ENCODE peak calls at places on chromosome 16, in four cellular contexts. E is AG09309, Q is PC-3, U is OCI-LY7. W is an unnamed sample.

GRCh38 chr16:25633549-25633948 is 58.2 kb upstream of the HS3ST4 start:
- DNase-seq in E (no peak), Q (peak), U (no peak), W (no peak)

GRCh38 chr16:83928341-83929055 is 24.5 kb upstream of the OSGIN1 start:
- DNase-seq in E (peak), Q (peak), U (no peak), W (no peak)

GRCh38 chr16:57529324-57530103 is 6.9 kb downstream of the CCDC102A start:
- DNase-seq in E (no peak), Q (no peak), U (no peak), W (no peak)

GRCh38 chr16:1331712-1332617 is 1.5 kb upstream of the BAIAP3 start:
- DNase-seq in E (no peak), Q (peak), U (peak), W (peak)

GRCh38 chr16:84553873-84554399 is 49.5 kb upstream of the MEAK7 start:
- DNase-seq in E (no peak), Q (no peak), U (peak), W (no peak)

GRCh38 chr16:2237552-2238395 is 1.5 kb downstream of the DNASE1L2 start:
- DNase-seq in E (no peak), Q (no peak), U (no peak), W (no peak)

GRCh38 chr16:6629110-6629509 is 703.5 kb upstream of the RBFOX1 start:
- DNase-seq in E (no peak), Q (no peak), U (no peak), W (no peak)

GRCh38 chr16:3266873-3267537 is 10.6 kb upstream of the MEFV start:
- DNase-seq in E (peak), Q (peak), U (peak), W (no peak)

GRCh38 chr16:71929048-71929447 is 33.7 kb downstream of the IST1 start:
- DNase-seq in E (peak), Q (no peak), U (no peak), W (no peak)

GRCh38 chr16:84952335-84953050 is 58.8 kb downstream of the ZDHHC7 start:
- DNase-seq in E (peak), Q (peak), U (peak), W (peak)

GRCh38 chr16:89317101-89317671 is 99.7 kb downstream of the ZNF778 start:
- DNase-seq in E (no peak), Q (no peak), U (no peak), W (no peak)

GRCh38 chr16:5668553-5668952 is 571.0 kb upstream of the EEF2KMT start:
- DNase-seq in E (no peak), Q (no peak), U (no peak), W (no peak)

DNA sequence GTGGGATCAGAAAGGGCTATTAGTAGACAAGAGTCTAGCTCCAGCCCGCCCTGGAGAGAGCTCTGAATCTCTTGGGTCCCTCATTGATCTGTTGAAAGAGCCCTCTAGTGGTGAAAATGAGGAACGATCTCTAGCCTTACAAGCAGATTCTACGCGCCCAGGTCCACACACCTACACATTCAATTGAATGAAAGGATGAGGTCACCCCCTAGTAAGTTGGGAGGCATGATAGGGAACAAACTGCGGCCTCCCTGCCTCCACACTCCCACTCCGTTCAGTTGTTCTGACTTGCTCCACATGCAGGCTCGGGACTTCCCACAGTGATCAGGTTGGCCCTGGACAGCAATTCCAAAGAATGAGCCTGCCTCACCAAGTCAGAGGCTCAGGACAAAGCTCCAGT is 2.9 kb upstream of the CACNG3 start:
- DNase-seq in E (no peak), Q (peak), U (peak), W (peak)
- TF ChIP-seq CTCF in E (peak), Q (peak), U (peak), W (peak)

DNA sequence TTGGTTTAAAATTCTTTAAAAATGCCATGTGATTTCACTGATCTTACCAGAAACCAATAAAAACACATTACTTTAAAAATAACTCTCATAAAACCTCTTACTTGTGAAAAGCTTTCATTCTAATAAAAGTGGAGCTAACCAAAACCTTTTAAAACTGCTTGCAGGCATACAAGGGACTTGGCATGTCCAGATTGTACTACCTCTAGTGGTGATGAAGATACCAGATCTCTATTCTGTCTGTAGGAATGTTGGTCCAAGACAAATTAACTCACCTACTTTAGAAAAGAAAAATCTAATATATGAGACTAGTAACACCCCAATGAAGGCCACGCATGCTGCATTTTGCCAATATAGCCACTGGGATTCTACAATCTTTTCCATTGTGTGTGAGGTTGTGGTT is 151.0 kb upstream of the SALL1 start:
- DNase-seq in E (peak), Q (no peak), U (no peak), W (no peak)
- TF ChIP-seq CTCF in E (no peak), Q (no peak), U (no peak), W (no peak)

DNA sequence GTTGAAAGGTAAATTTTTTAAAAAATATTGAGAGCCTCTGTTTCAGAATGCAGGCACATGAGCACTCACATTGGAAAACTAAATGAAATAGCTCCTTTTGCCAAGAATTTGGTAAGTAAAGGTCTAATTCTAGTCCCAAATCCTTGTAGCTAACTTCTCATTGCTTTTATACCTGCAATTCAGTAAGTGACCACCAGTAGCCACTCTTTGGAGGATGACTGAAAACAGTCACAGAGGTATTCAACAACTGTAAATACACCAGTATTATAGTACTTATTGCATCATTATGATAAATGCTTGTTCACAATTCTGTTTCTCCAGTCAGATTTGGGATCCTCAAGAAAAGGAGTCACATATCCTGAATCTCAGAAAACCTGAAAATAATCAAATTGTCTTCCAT is 562.4 kb upstream of the CDH11 start:
- DNase-seq in E (no peak), Q (no peak), U (no peak), W (no peak)
- TF ChIP-seq CTCF in E (peak), Q (peak), U (peak), W (peak)

GRCh38 chr16:56281256-56281805 is 90.0 kb downstream of the GNAO1 start:
- DNase-seq in E (no peak), Q (peak), U (no peak), W (no peak)
- TF ChIP-seq CTCF in E (peak), Q (peak), U (peak), W (peak)

GRCh38 chr16:87127061-87127765 is 190.0 kb downstream of the C16orf95 start:
- DNase-seq in E (no peak), Q (no peak), U (no peak), W (no peak)
- TF ChIP-seq CTCF in E (no peak), Q (no peak), U (no peak), W (no peak)

DNA sequence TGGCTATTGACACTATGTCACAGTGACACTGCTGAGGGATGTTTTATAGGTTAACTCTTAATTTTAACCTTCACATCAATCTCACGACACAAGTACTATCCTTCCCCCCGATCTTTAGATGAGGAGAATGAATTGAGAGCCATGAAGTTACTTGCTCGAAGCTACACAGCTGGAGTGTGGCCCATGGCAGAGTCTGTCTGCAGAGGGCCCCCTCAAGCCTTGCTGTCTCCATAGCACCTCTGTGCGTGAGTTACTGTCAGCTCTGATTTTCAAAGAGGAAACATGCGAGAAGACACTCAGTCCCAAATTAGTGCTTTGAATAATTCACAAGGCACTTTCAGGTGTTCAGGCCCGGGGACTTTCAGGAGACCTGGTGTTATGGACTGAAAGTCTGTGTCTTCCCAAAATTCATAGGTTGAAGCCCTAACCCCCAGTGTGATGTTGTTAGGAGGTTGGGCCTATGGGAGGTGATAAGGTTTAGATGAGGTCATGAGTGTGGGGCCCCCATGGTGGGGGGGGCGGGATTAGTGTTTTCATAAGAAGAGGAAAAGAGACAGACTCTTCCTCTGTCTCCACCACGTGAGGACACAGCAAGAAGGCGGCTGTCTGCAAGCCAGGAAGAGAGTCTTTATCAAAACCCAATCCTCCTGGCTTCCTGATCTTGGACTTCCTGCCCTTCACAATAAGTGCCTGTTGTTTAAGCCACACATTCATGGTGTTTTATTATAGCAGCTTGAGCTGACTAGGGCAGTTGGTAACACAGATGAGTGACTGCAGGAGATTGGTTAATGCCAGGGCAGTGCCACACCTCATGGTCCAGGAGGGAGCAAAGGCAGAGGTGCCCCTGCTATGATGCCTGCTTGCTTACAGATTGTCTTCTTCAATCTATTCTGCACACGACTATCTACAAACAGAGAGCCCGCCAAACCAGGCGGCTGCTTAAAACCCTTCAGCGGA is 281.8 kb downstream of the HAPSTR1 start:
- DNase-seq in E (no peak), Q (no peak), U (no peak), W (no peak)
- TF ChIP-seq CTCF in E (no peak), Q (no peak), U (peak), W (no peak)

GRCh38 chr16:4613636-4614570 is 785 bp downstream of the UBALD1 start:
- DNase-seq in E (no peak), Q (peak), U (peak), W (peak)
- TF ChIP-seq CTCF in E (no peak), Q (no peak), U (no peak), W (no peak)

GRCh38 chr16:23836404-23837291 is 865 bp downstream of the PRKCB start:
- DNase-seq in E (no peak), Q (no peak), U (peak), W (peak)
- TF ChIP-seq CTCF in E (no peak), Q (no peak), U (peak), W (no peak)

DNA sequence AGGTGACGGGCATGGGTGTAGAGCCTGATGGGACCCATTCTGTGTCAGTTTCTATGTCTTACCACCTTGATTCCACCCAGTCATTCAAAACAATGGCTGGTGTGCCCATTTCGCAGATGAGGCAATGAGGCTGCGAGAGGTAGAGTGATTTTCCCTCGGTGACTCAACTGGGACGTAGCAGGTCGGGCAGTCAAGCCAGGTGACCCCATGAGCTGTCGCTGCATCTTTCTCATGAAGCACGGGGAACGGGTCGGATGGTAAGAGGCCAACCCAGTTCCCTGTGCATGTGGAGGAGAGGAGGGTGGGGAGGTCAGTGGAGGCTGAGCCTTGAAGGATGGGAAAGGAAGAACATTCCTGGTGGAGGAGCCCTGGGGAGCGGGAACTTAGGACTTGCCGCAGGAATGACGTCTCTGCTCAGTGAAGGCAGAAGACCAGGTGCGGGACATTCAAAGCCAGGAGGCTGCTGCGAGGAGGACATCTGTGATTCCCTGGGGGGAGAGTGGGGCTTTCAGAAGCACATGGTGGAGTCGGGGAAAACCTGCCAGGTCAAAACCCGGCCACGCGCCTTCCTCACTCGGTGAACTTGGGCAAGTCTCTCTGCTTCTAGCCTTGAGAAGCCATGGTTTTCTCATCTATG is 1.1 kb downstream of the IL21R start:
- DNase-seq in E (no peak), Q (no peak), U (peak), W (peak)
- TF ChIP-seq CTCF in E (no peak), Q (no peak), U (no peak), W (no peak)

W was measured in glutamatergic neuron.